ENCODE peak calls at places on chromosome 1, in four cellular contexts. M is mesenchymal stem cell, T is cardiac muscle cell, K is foreskin fibroblast. U is an unnamed sample.

GRCh38 chr1:93328809-93329477 is 16.8 kb upstream of the DR1 start:
- DNase-seq in M (peak), T (no peak), K (peak), U (no peak)

GRCh38 chr1:30726254-30726653 is 2.9 kb upstream of the MATN1 start:
- DNase-seq in M (no peak), T (no peak), K (peak), U (no peak)

GRCh38 chr1:47814592-47815436 is 182.4 kb downstream of the TRABD2B start:
- DNase-seq in M (no peak), T (no peak), K (no peak), U (no peak)

GRCh38 chr1:9068971-9069323 is 488 bp downstream of the SLC2A5 start:
- DNase-seq in M (no peak), T (peak), K (peak), U (no peak)

GRCh38 chr1:37410815-37411214 is 63.6 kb upstream of the ZC3H12A start:
- DNase-seq in M (peak), T (peak), K (peak), U (peak)

GRCh38 chr1:67646145-67647035 is 38.6 kb upstream of the GADD45A start:
- DNase-seq in M (peak), T (peak), K (peak), U (no peak)

GRCh38 chr1:77438239-77438913 is 156.6 kb downstream of the AK5 start:
- DNase-seq in M (peak), T (peak), K (peak), U (peak)

GRCh38 chr1:43987159-43988022 is 4.0 kb upstream of the CCDC24 start:
- DNase-seq in M (peak), T (no peak), K (peak), U (peak)

GRCh38 chr1:62796151-62796680 is 12.3 kb downstream of the ATG4C start:
- DNase-seq in M (no peak), T (no peak), K (no peak), U (no peak)

GRCh38 chr1:46757956-46758304 is 39.0 kb upstream of the EFCAB14 start:
- DNase-seq in M (no peak), T (no peak), K (no peak), U (no peak)

GRCh38 chr1:111334169-111334568 is 43.5 kb downstream of the CHIA start:
- DNase-seq in M (peak), T (peak), K (peak), U (peak)

GRCh38 chr1:230077436-230078221 is 10.6 kb downstream of the GALNT2 start:
- DNase-seq in M (no peak), T (no peak), K (peak), U (no peak)

GRCh38 chr1:97832490-97832889 is 88.3 kb downstream of the DPYD start:
- DNase-seq in M (no peak), T (peak), K (no peak), U (no peak)

GRCh38 chr1:235901461-235901860 is 34.8 kb upstream of the LYST start:
- DNase-seq in M (peak), T (peak), K (peak), U (no peak)

GRCh38 chr1:43008425-43009108 is 49.9 kb upstream of the SLC2A1 start:
- DNase-seq in M (peak), T (no peak), K (no peak), U (no peak)

U was measured in AG08396.